ENCODE peak calls at places on chromosomes 3 and 15, in seven cellular contexts. H, W, J, F, I, E and M are unnamed samples.

GRCh38 chr3:27714692-27715453 is 7.2 kb downstream of the EOMES start:
- DNase-seq in H (no peak), W (no peak), J (no peak), F (no peak), I (peak), E (no peak), M (no peak)

GRCh38 chr3:16484216-16484615 is 29.3 kb downstream of the RFTN1 start:
- DNase-seq in H (no peak), W (no peak), J (peak), F (no peak), I (peak), E (peak), M (no peak)

GRCh38 chr3:100245932-100246331 is 14.9 kb upstream of the TBC1D23 start:
- DNase-seq in H (no peak), W (no peak), J (peak), F (no peak), I (no peak), E (no peak), M (no peak)

GRCh38 chr15:67509918-67510317 is 11.0 kb upstream of the C15orf61 start:
- DNase-seq in H (no peak), W (no peak), J (no peak), F (no peak), I (no peak), E (no peak), M (no peak)

GRCh38 chr15:53251523-53251922 is 461.4 kb upstream of the ONECUT1 start:
- DNase-seq in H (no peak), W (no peak), J (no peak), F (no peak), I (no peak), E (no peak), M (no peak)

GRCh38 chr15:101641894-101642293 is 10.3 kb downstream of the TM2D3 start:
- DNase-seq in H (peak), W (no peak), J (peak), F (no peak), I (peak), E (no peak), M (no peak)

GRCh38 chr3:32595318-32595717 is 24.7 kb upstream of the DYNC1LI1 start:
- DNase-seq in H (no peak), W (no peak), J (no peak), F (no peak), I (no peak), E (no peak), M (no peak)

GRCh38 chr15:29938701-29939340 is 116.6 kb upstream of the TJP1 start:
- DNase-seq in H (no peak), W (no peak), J (no peak), F (no peak), I (peak), E (no peak), M (no peak)

GRCh38 chr3:133038089-133038730 is at the start of gene TMEM108:
- DNase-seq in H (peak), W (no peak), J (peak), F (peak), I (peak), E (no peak), M (peak)

GRCh38 chr3:79109758-79110157 is 658.0 kb downstream of the ROBO1 start:
- DNase-seq in H (no peak), W (no peak), J (no peak), F (no peak), I (no peak), E (no peak), M (no peak)